ENCODE peak calls at places on chromosomes 12 and 14, in ten cellular contexts. S is GM04504; T is activated CD8-positive, alpha-beta memory T cell treated with anti-CD3 and anti-CD28 coated beads for 4 hours; X is NCI-H1694 treated with DMSO at 0.1 percent for 48 hours; F is NCI-H510A treated with DMSO at 0.1 percent for 48 hours; Y is activated CD4-positive, alpha-beta T cell treated with anti-CD3 and anti-CD28 coated beads, Interleukin-2, amount 10 ng/mL, durations not matched to agents 7 days and 5 days; M is IMR-90; A is progenitor cell of endocrine pancreas; Z is T-helper 17 cell; K is stimulated activated CD4-positive, alpha-beta T cell treated with anti-CD3 and anti-CD28 coated beads, Interleukin-2, amount 100 ng/mL, for 48 hours. B is an unnamed sample.
A peak's percentile ranks its signal among the peaks of the same experiment; 100 is the strongest.

GRCh38 chr14:69346710-69347109 is 51.4 kb downstream of the ERH start:
- DNase-seq in F (no peak), Z (no peak), K (peak; percentile 15), Y (no peak), T (no peak), X (no peak), S (no peak), A (peak; percentile 47), M (no peak), B (no peak)

GRCh38 chr14:25050494-25051170 is 685 bp upstream of the STXBP6 start:
- DNase-seq in Z (no peak), T (no peak), M (peak; percentile 82), F (peak; percentile 27), X (no peak), S (no peak), K (no peak), Y (no peak), A (no peak), B (no peak)

GRCh38 chr14:61478971-61479473 is 157.6 kb downstream of the PRKCH start:
- DNase-seq in T (no peak), X (no peak), F (no peak), S (no peak), A (no peak), Y (peak; percentile 49), Z (no peak), M (no peak), K (no peak), B (no peak)

GRCh38 chr12:45543887-45544286 is 185.6 kb upstream of the ARID2 start:
- DNase-seq in M (peak; percentile 87), X (peak; percentile 70), F (peak; percentile 58), Z (no peak), A (peak; percentile 20), K (peak; percentile 45), T (no peak), S (peak; percentile 60), Y (peak; percentile 71), B (no peak)

GRCh38 chr12:111405856-111406473 is at the start of gene SH2B3:
- DNase-seq in S (no peak), X (peak; percentile 33), K (peak; percentile 59), Y (peak; percentile 82), T (peak; percentile 61), Z (no peak), F (peak; percentile 51), M (peak; percentile 48), A (no peak), B (no peak)

GRCh38 chr12:57381693-57382220 is 49.1 kb downstream of the R3HDM2 start:
- DNase-seq in K (no peak), X (no peak), A (no peak), F (no peak), S (no peak), Z (no peak), T (no peak), Y (no peak), M (peak; percentile 59), B (no peak)

GRCh38 chr12:53048033-53048779 is 1.7 kb upstream of the TNS2 start:
- DNase-seq in M (no peak), K (no peak), A (no peak), Y (no peak), T (no peak), F (peak; percentile 66), Z (no peak), X (peak; percentile 59), S (no peak), B (no peak)

GRCh38 chr12:45281994-45282393 is 66.1 kb downstream of the ANO6 start:
- DNase-seq in X (no peak), F (no peak), S (no peak), A (no peak), M (peak; percentile 56), Y (no peak), T (no peak), K (no peak), Z (no peak), B (no peak)

GRCh38 chr14:102544034-102544744 is 34.6 kb upstream of the ANKRD9 start:
- DNase-seq in Y (no peak), K (no peak), T (no peak), F (no peak), Z (no peak), A (no peak), M (no peak), X (no peak), S (no peak), B (no peak)

GRCh38 chr12:57735198-57735855 is 3.2 kb downstream of the AGAP2 start:
- DNase-seq in S (no peak), F (no peak), Z (no peak), K (no peak), Y (no peak), M (no peak), X (no peak), A (no peak), T (no peak), B (no peak)

GRCh38 chr12:49051373-49051764 is 9.2 kb downstream of the KMT2D start:
- DNase-seq in X (no peak), M (no peak), F (no peak), S (no peak), Y (no peak), A (no peak), K (no peak), Z (no peak), T (no peak), B (no peak)

GRCh38 chr14:63770187-63770807 is 42.4 kb upstream of the SGPP1 start:
- DNase-seq in A (no peak), M (peak; percentile 62), Z (peak; percentile 17), X (peak; percentile 68), T (no peak), S (peak; percentile 29), Y (peak; percentile 77), F (no peak), K (peak; percentile 24), B (peak; percentile 15)

GRCh38 chr12:127273621-127274020 is 993.3 kb upstream of the TMEM132C start:
- DNase-seq in S (no peak), M (peak; percentile 55), K (no peak), X (no peak), T (no peak), A (no peak), F (no peak), Z (no peak), Y (no peak), B (no peak)

GRCh38 chr14:67187210-67187609 is 2.0 kb upstream of the GARIN2 start:
- DNase-seq in F (no peak), K (no peak), M (peak; percentile 89), X (no peak), T (no peak), Y (no peak), S (peak; percentile 48), Z (no peak), A (no peak), B (no peak)

GRCh38 chr12:203462-204260 is 10.3 kb downstream of the SLC6A12 start:
- DNase-seq in K (no peak), Z (no peak), A (peak; percentile 74), S (no peak), F (peak; percentile 28), T (no peak), M (no peak), X (no peak), Y (no peak), B (no peak)

GRCh38 chr12:124872068-124872719 is 8.5 kb upstream of the SCARB1 start:
- DNase-seq in K (no peak), F (no peak), A (no peak), Y (no peak), X (no peak), Z (no peak), M (no peak), T (no peak), S (no peak), B (no peak)

GRCh38 chr14:68795602-68796417 is 2.9 kb upstream of the ZFP36L1 start:
- DNase-seq in X (no peak), A (peak; percentile 76), Y (peak; percentile 84), F (peak; percentile 51), T (no peak), K (peak; percentile 69), Z (peak; percentile 70), M (peak; percentile 79), S (no peak), B (peak; percentile 77)

GRCh38 chr14:85414142-85414541 is 115.8 kb upstream of the FLRT2 start:
- DNase-seq in T (no peak), Y (no peak), M (no peak), F (no peak), K (no peak), S (no peak), X (no peak), Z (no peak), A (no peak), B (no peak)

GRCh38 chr14:55249423-55249822 is 21.8 kb upstream of the FBXO34 start:
- DNase-seq in A (no peak), S (no peak), T (no peak), K (no peak), Y (no peak), M (peak; percentile 72), Z (no peak), X (no peak), F (no peak), B (no peak)

GRCh38 chr12:64895541-64895940 is 71.1 kb downstream of the TBC1D30 start:
- DNase-seq in Y (no peak), M (peak; percentile 72), S (no peak), Z (no peak), F (no peak), T (no peak), A (no peak), K (no peak), X (no peak), B (no peak)

GRCh38 chr14:105420141-105420975 is 731 bp downstream of the MTA1 start:
- DNase-seq in X (no peak), M (no peak), Y (no peak), F (no peak), K (no peak), Z (no peak), S (no peak), A (no peak), T (no peak), B (no peak)

GRCh38 chr12:47821346-47821706 is 1.6 kb upstream of the HDAC7 start:
- DNase-seq in K (no peak), M (no peak), S (no peak), A (no peak), Z (no peak), F (no peak), Y (no peak), T (no peak), X (no peak), B (no peak)

GRCh38 chr12:75724913-75725312 is 213.5 kb upstream of the KRR1 start:
- DNase-seq in Y (no peak), X (peak; percentile 92), F (peak; percentile 82), K (no peak), S (peak; percentile 88), T (no peak), M (peak; percentile 92), A (no peak), Z (no peak), B (no peak)

GRCh38 chr12:21354641-21355040 is 18.1 kb upstream of the IAPP start:
- DNase-seq in X (no peak), S (no peak), A (no peak), T (no peak), M (no peak), Y (no peak), F (no peak), K (no peak), Z (no peak), B (no peak)

GRCh38 chr12:21296751-21297406 is 37.8 kb downstream of the SLCO1A2 start:
- DNase-seq in K (no peak), T (no peak), M (peak; percentile 2), A (no peak), F (peak; percentile 9), S (no peak), Y (peak; percentile 14), Z (no peak), X (peak; percentile 21), B (no peak)

GRCh38 chr14:87628129-87628528 is 364.9 kb downstream of the GALC start:
- DNase-seq in T (no peak), Y (no peak), K (no peak), A (no peak), F (no peak), Z (no peak), M (peak; percentile 1), X (no peak), S (peak; percentile 56), B (no peak)

GRCh38 chr14:93892923-93893549 is 34.1 kb upstream of the FAM181A start:
- DNase-seq in A (peak; percentile 87), K (peak; percentile 81), S (peak; percentile 22), T (peak; percentile 46), F (peak; percentile 33), Z (peak; percentile 49), Y (peak; percentile 71), M (peak; percentile 45), X (peak; percentile 88), B (peak; percentile 44)

GRCh38 chr12:63865448-63865847 is 20.9 kb downstream of the SRGAP1 start:
- DNase-seq in Z (no peak), X (no peak), M (no peak), F (no peak), Y (no peak), T (no peak), S (no peak), K (no peak), A (no peak), B (no peak)

B was measured in effector memory CD4-positive, alpha-beta T cell.